ENCODE peak calls at places on chromosomes 3 and 15, in ten cellular contexts. One of them, this sample, is unnamed.

GRCh38 chr3:146058241-146058640 is 102.7 kb downstream of the PLOD2 start:
- DNase-seq in omental fat pad: no peak
- DNase-seq in endothelial cell: no peak
- DNase-seq in NCI-H510A treated with DMSO at 0.1 percent for 48 hours: no peak
- DNase-seq in EL: no peak
- DNase-seq in NCI-H748 treated with DMSO at 0.1 percent for 48 hours: no peak
- DNase-seq in neural progenitor cell: no peak
- DNase-seq in activated T-cell treated with anti-CD3 and anti-CD28 coated beads, Interleukin-2, amount 50 U/mL, for 72 hours: no peak
- DNase-seq in hepatic stellate cell: no peak
- DNase-seq in NCI-H774: no peak
- DNase-seq in this sample: no peak

GRCh38 chr3:31402118-31402517 is 130.6 kb upstream of the STT3B start:
- DNase-seq in endothelial cell: no peak
- DNase-seq in omental fat pad: no peak
- DNase-seq in NCI-H774: no peak
- DNase-seq in activated T-cell treated with anti-CD3 and anti-CD28 coated beads, Interleukin-2, amount 50 U/mL, for 72 hours: no peak
- DNase-seq in NCI-H748 treated with DMSO at 0.1 percent for 48 hours: no peak
- DNase-seq in EL: no peak
- DNase-seq in hepatic stellate cell: no peak
- DNase-seq in NCI-H510A treated with DMSO at 0.1 percent for 48 hours: no peak
- DNase-seq in neural progenitor cell: no peak
- DNase-seq in this sample: no peak

GRCh38 chr3:29686889-29687592 is 406.2 kb downstream of the RBMS3 start:
- DNase-seq in hepatic stellate cell: peak; percentile 18
- DNase-seq in neural progenitor cell: no peak
- DNase-seq in NCI-H510A treated with DMSO at 0.1 percent for 48 hours: no peak
- DNase-seq in NCI-H774: no peak
- DNase-seq in endothelial cell: no peak
- DNase-seq in EL: peak; percentile 59
- DNase-seq in NCI-H748 treated with DMSO at 0.1 percent for 48 hours: no peak
- DNase-seq in omental fat pad: no peak
- DNase-seq in activated T-cell treated with anti-CD3 and anti-CD28 coated beads, Interleukin-2, amount 50 U/mL, for 72 hours: no peak
- DNase-seq in this sample: no peak

GRCh38 chr15:38084289-38084688 is 149.8 kb downstream of the TMCO5A start:
- DNase-seq in NCI-H774: no peak
- DNase-seq in activated T-cell treated with anti-CD3 and anti-CD28 coated beads, Interleukin-2, amount 50 U/mL, for 72 hours: peak; percentile 12
- DNase-seq in NCI-H748 treated with DMSO at 0.1 percent for 48 hours: no peak
- DNase-seq in EL: peak; percentile 46
- DNase-seq in endothelial cell: no peak
- DNase-seq in hepatic stellate cell: no peak
- DNase-seq in NCI-H510A treated with DMSO at 0.1 percent for 48 hours: no peak
- DNase-seq in neural progenitor cell: no peak
- DNase-seq in omental fat pad: no peak
- DNase-seq in this sample: no peak

GRCh38 chr3:12970684-12971083 is 102.5 kb downstream of the IQSEC1 start:
- DNase-seq in NCI-H510A treated with DMSO at 0.1 percent for 48 hours: peak; percentile 67
- DNase-seq in neural progenitor cell: no peak
- DNase-seq in NCI-H748 treated with DMSO at 0.1 percent for 48 hours: no peak
- DNase-seq in omental fat pad: no peak
- DNase-seq in activated T-cell treated with anti-CD3 and anti-CD28 coated beads, Interleukin-2, amount 50 U/mL, for 72 hours: no peak
- DNase-seq in NCI-H774: no peak
- DNase-seq in hepatic stellate cell: no peak
- DNase-seq in EL: no peak
- DNase-seq in endothelial cell: no peak
- DNase-seq in this sample: no peak

GRCh38 chr15:22257047-22257667 is 176.8 kb downstream of the OR4M2 start:
- DNase-seq in endothelial cell: no peak
- DNase-seq in NCI-H748 treated with DMSO at 0.1 percent for 48 hours: no peak
- DNase-seq in EL: no peak
- DNase-seq in hepatic stellate cell: no peak
- DNase-seq in NCI-H774: no peak
- DNase-seq in omental fat pad: no peak
- DNase-seq in neural progenitor cell: no peak
- DNase-seq in activated T-cell treated with anti-CD3 and anti-CD28 coated beads, Interleukin-2, amount 50 U/mL, for 72 hours: no peak
- DNase-seq in NCI-H510A treated with DMSO at 0.1 percent for 48 hours: no peak
- DNase-seq in this sample: no peak

GRCh38 chr15:47422901-47423300 is 294.4 kb upstream of the SEMA6D start:
- DNase-seq in omental fat pad: no peak
- DNase-seq in NCI-H748 treated with DMSO at 0.1 percent for 48 hours: no peak
- DNase-seq in NCI-H510A treated with DMSO at 0.1 percent for 48 hours: no peak
- DNase-seq in neural progenitor cell: no peak
- DNase-seq in EL: no peak
- DNase-seq in endothelial cell: no peak
- DNase-seq in hepatic stellate cell: no peak
- DNase-seq in activated T-cell treated with anti-CD3 and anti-CD28 coated beads, Interleukin-2, amount 50 U/mL, for 72 hours: no peak
- DNase-seq in NCI-H774: no peak
- DNase-seq in this sample: no peak

GRCh38 chr15:68885070-68885469 is 45.3 kb upstream of the SPESP1 start:
- DNase-seq in activated T-cell treated with anti-CD3 and anti-CD28 coated beads, Interleukin-2, amount 50 U/mL, for 72 hours: no peak
- DNase-seq in neural progenitor cell: no peak
- DNase-seq in NCI-H510A treated with DMSO at 0.1 percent for 48 hours: no peak
- DNase-seq in omental fat pad: no peak
- DNase-seq in NCI-H748 treated with DMSO at 0.1 percent for 48 hours: no peak
- DNase-seq in EL: peak; percentile 56
- DNase-seq in endothelial cell: no peak
- DNase-seq in NCI-H774: no peak
- DNase-seq in hepatic stellate cell: peak; percentile 8
- DNase-seq in this sample: peak; percentile 24

GRCh38 chr3:126478581-126479310 is 3.1 kb upstream of the ZXDC start:
- DNase-seq in hepatic stellate cell: no peak
- DNase-seq in EL: no peak
- DNase-seq in activated T-cell treated with anti-CD3 and anti-CD28 coated beads, Interleukin-2, amount 50 U/mL, for 72 hours: no peak
- DNase-seq in endothelial cell: no peak
- DNase-seq in neural progenitor cell: no peak
- DNase-seq in omental fat pad: no peak
- DNase-seq in NCI-H510A treated with DMSO at 0.1 percent for 48 hours: no peak
- DNase-seq in NCI-H748 treated with DMSO at 0.1 percent for 48 hours: no peak
- DNase-seq in NCI-H774: no peak
- DNase-seq in this sample: no peak

GRCh38 chr15:74179983-74180688 is 6.6 kb downstream of the ISLR start:
- DNase-seq in omental fat pad: no peak
- DNase-seq in NCI-H774: no peak
- DNase-seq in endothelial cell: no peak
- DNase-seq in neural progenitor cell: no peak
- DNase-seq in NCI-H510A treated with DMSO at 0.1 percent for 48 hours: no peak
- DNase-seq in activated T-cell treated with anti-CD3 and anti-CD28 coated beads, Interleukin-2, amount 50 U/mL, for 72 hours: no peak
- DNase-seq in NCI-H748 treated with DMSO at 0.1 percent for 48 hours: no peak
- DNase-seq in EL: peak; percentile 74
- DNase-seq in hepatic stellate cell: peak; percentile 67
- DNase-seq in this sample: no peak

GRCh38 chr15:85972805-85973540 is 106.7 kb upstream of the AGBL1 start:
- DNase-seq in hepatic stellate cell: no peak
- DNase-seq in activated T-cell treated with anti-CD3 and anti-CD28 coated beads, Interleukin-2, amount 50 U/mL, for 72 hours: no peak
- DNase-seq in NCI-H774: no peak
- DNase-seq in NCI-H748 treated with DMSO at 0.1 percent for 48 hours: no peak
- DNase-seq in NCI-H510A treated with DMSO at 0.1 percent for 48 hours: no peak
- DNase-seq in omental fat pad: no peak
- DNase-seq in endothelial cell: no peak
- DNase-seq in neural progenitor cell: no peak
- DNase-seq in EL: no peak
- DNase-seq in this sample: no peak